ENCODE peak calls at places on chromosomes 13 and 19, in five cellular contexts. B is psoas muscle; M is GM23338; D is IMR-90; U is CD4-positive, CD25-positive, alpha-beta regulatory T cell. Z is an unnamed sample. For H3K4me1, the result is how much of the 10 kb centered on the place peaks cover.

GRCh38 chr13:42119091-42119490 is 70.6 kb downstream of the DGKH start:
- DNase-seq in U (no peak), M (no peak), D (no peak), B (no peak), Z (no peak)

GRCh38 chr13:35927554-35927953 is 203.6 kb downstream of the DCLK1 start:
- DNase-seq in U (no peak), B (no peak), M (no peak), D (peak), Z (no peak)

GRCh38 chr19:43132696-43133095 is 50.2 kb upstream of the PSG2 start:
- DNase-seq in D (peak), B (no peak), U (no peak), M (no peak), Z (no peak)

GRCh38 chr13:44389856-44390255 is 16.2 kb downstream of the SERP2 start:
- DNase-seq in D (no peak), U (no peak), M (no peak), B (no peak), Z (no peak)

GRCh38 chr19:19059837-19060611 is 3.8 kb upstream of the SLC25A42 start:
- DNase-seq in M (no peak), D (no peak), B (no peak), U (no peak), Z (no peak)

GRCh38 chr19:22421797-22422196 is 349 bp downstream of the ZNF98 start:
- DNase-seq in U (no peak), B (no peak), D (no peak), M (no peak), Z (no peak)

GRCh38 chr19:42295342-42295741 is 6.6 kb upstream of the PRR19 start:
- DNase-seq in U (no peak), B (peak), M (no peak), D (no peak), Z (no peak)

GRCh38 chr13:48251616-48252081 is 18.6 kb downstream of the ITM2B start:
- DNase-seq in D (peak), B (no peak), U (no peak), M (no peak), Z (no peak)

GRCh38 chr19:28530406-28531035 is 682.4 kb downstream of the UQCRFS1 start:
- DNase-seq in D (no peak), U (no peak), M (no peak), B (no peak), Z (no peak)

GRCh38 chr19:28521614-28522544 is 691.1 kb downstream of the UQCRFS1 start:
- DNase-seq in U (no peak), B (no peak), M (no peak), D (no peak), Z (no peak)

GRCh38 chr19:28522545-28522922 is 690.4 kb downstream of the UQCRFS1 start:
- DNase-seq in B (no peak), U (no peak), M (no peak), D (no peak), Z (peak)

GRCh38 chr19:28523619-28524018 is 689.3 kb downstream of the UQCRFS1 start:
- DNase-seq in M (no peak), B (no peak), D (no peak), U (no peak), Z (no peak)

GRCh38 chr19:28526042-28526441 is 686.9 kb downstream of the UQCRFS1 start:
- DNase-seq in U (no peak), B (no peak), D (no peak), M (no peak), Z (no peak)
- H3K27ac ChIP-seq in U (no peak), B (peak), D (no peak), M (no peak), Z (no peak)

DNA sequence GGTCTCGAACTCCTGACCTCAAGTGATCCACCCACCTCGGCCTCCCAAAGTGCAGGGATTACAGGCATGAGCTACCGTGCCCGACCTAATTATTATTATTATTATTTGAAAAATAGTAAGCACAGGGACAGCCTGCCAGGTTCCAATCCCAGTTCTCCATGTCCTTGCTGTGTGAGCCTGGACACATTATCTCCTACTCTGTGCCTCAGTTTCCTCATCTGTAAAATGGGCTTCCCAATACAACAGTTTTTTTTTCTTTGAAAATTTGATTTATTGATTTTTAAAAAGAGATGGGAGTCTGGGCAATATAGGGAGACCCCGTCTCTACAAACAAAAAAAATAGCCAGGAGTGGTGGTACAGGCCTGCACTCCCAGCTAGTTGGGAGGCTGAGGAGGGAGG is 3.3 kb downstream of the ZGLP1 start:
- DNase-seq in U (no peak), D (no peak), B (no peak), M (no peak), Z (no peak)
- H3K4me1 ChIP-seq in U (under half), D (under half), B (under half), M (under half), Z (under half)

GRCh38 chr19:1425102-1425842 is 12.9 kb upstream of the RPS15 start:
- DNase-seq in U (no peak), M (no peak), D (no peak), B (no peak), Z (no peak)

GRCh38 chr19:1422943-1423342 is 15.3 kb upstream of the RPS15 start:
- DNase-seq in D (no peak), B (no peak), U (no peak), M (no peak), Z (no peak)

GRCh38 chr19:1425902-1426301 is 12.3 kb upstream of the RPS15 start:
- DNase-seq in U (no peak), D (no peak), B (no peak), M (no peak), Z (no peak)

GRCh38 chr19:1423445-1424181 is 14.6 kb upstream of the RPS15 start:
- DNase-seq in B (no peak), D (no peak), M (no peak), U (no peak), Z (no peak)

DNA sequence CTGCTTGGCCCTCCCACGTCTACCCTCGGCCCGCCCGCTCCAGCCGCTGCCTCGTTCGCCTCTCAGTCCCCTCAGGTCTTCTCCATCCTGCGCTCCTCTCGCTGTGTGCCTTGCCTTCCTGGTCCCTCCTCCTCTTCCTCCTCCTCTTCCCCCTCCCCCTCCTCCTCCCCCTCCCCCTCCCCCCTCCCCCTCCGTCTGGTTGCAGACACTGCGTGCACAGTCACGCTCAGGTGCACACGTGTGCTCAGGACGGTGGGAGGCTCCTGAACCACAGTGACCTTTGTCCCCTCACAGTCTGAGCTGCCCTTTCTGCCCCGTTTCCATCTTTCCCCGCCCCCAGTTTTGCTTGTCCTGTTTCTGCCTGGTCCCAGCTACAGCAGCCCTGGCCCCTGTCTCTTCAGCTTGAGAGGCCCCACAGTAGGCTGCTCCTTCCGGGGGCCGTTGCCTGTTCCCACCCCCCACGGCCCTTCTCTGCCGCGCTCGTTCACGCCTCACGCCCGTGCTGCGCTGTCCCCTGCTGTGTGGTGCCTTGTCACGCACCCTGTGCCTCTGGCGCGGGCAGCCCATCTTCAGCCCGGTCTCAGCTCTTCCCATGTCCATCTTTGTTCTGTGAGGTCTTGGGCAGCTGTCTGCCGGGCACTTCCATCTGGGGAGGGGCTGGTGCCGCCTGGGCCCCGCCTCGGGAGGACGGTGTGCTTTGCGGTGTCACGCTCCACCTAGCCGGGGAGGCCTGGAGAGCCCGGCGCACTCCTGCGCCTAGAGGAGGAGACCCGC is 13.8 kb upstream of the RPS15 start:
- DNase-seq in D (no peak), U (no peak), M (no peak), B (no peak), Z (no peak)
- H3K27ac ChIP-seq in D (no peak), U (no peak), M (no peak), B (no peak), Z (no peak)

GRCh38 chr19:45115809-45116615 is 23.0 kb downstream of the PPP1R37 start:
- DNase-seq in B (peak), D (no peak), U (no peak), M (no peak), Z (no peak)
- H3K4me1 ChIP-seq in B (under half), D (under half), U (under half), M (under half), Z (under half)

DNA sequence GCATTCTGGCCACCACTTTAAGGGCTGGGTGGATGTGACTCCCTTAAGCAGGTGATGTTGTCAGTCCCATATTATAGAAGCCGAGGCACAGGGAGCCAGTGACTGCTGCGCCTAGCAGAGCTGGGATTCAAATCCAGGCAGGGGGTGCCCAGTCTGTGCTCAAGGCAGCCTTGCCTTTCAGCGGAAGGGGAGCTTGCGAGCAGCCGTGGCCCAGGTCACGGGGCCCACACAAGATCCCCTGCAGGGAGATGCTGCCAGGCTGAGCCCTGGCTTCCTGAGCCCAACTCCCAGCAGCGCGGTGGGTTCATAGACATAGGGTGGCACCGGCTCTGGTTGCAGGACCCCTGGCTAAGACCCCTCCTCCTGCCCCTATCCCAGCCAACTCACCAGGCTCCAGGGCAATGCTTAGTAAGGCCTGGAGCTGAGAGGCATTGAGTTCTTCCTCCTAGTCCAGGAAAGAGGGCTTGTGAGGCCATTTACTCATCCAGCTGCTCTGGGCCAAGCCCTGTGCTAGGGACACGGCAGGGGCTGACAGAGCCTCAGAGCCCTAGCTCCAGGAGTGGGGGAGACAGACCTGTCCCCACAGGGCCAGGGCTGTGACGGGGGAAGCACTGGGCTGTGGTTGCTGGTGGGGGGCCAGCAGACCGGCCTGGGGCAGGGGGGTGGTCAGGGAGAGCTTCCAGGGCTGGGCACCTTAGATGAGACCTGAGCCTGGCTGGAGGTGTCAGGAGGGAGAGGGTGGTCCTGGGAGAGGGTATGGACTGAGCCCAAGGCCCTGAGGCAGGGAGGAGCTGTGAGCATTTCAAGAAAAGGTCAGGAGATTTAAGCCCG is 9.6 kb downstream of the CAPN12 start:
- DNase-seq in M (no peak), U (no peak), B (no peak), D (no peak), Z (no peak)
- H3K27ac ChIP-seq in M (no peak), U (peak), B (peak), D (no peak), Z (peak)

DNA sequence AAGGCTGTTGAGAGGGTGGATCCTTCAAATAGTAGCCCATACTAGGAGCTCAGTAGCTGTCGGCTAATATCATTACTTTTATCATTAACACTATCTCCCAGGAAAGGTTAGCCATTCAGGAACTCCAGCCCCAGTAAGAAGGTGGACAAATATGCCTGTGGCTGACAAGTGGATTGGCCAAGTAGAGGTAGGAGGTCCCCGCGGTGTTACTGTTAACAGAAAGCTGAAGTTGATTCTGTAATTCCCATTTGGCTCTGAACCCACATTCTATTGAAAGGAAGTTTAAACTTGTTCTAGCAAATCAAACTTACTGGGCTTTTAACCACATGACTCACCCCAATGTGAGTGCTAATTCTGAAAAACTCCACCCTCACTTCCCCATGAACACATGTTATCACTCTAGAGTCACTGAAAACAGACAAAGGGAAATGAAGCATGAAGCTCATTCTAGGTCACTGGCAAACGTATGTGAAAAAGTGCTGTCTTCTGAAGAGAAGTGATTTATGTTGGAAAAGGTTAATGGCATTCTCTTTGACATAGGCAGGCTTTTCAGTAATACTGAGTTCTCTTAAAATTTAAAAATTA is 273.5 kb downstream of the FGF14 start:
- DNase-seq in M (no peak), U (no peak), B (no peak), D (peak), Z (no peak)
- H3K4me1 ChIP-seq in M (under half), U (under half), B (under half), D (under half), Z (under half)

GRCh38 chr13:30863796-30864195 is 42.3 kb upstream of the MEDAG start:
- DNase-seq in U (no peak), M (peak), B (no peak), D (no peak), Z (no peak)
- H3K27ac ChIP-seq in U (no peak), M (peak), B (no peak), D (peak), Z (no peak)

DNA sequence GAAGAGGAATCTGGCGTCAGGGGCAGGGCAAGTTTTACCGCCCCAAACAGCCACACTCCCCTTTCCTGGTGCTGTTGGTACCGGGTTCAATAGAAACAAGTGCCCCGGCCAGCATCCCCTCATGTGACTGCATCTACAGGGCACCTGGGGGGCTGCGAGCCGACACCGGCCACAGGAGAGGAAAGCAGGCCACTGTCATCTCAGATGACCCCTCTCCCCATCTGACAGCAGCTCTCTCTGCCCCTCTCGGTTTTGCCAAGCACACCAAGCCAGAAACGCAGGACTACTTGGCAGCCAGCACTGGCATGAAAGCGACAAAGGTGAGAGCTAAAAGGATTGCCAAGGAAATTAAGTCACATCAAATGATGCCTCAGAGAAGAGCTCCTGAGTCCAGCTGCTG is 37.1 kb downstream of the MLLT1 start:
- DNase-seq in U (no peak), M (no peak), D (no peak), B (no peak), Z (no peak)
- H3K4me1 ChIP-seq in U (under half), M (under half), D (under half), B (under half), Z (under half)